ENCODE peak calls at places on chromosome 22, in four cellular contexts. F, B, U and L are unnamed samples.

GRCh38 chr22:29394931-29395581 is 6.7 kb upstream of the AP1B1 start:
- DNase-seq in B (peak; percentile 51), U (peak; percentile 36), F (peak; percentile 72), L (no peak)

GRCh38 chr22:39967103-39967829 is 7.1 kb downstream of the TMA7B start:
- DNase-seq in U (no peak), B (no peak), F (peak; percentile 45), L (no peak)

GRCh38 chr22:19325296-19325950 is 33.9 kb upstream of the CLTCL1 start:
- DNase-seq in U (no peak), B (no peak), F (peak; percentile 55), L (no peak)

GRCh38 chr22:46033256-46034200 is 56.6 kb upstream of the WNT7B start:
- DNase-seq in B (no peak), F (peak; percentile 72), U (no peak), L (no peak)

GRCh38 chr22:37351268-37351667 is 69.0 kb downstream of the CYTH4 start:
- DNase-seq in F (no peak), U (no peak), B (no peak), L (no peak)

GRCh38 chr22:17384612-17385345 is 15.5 kb downstream of the CECR2 start:
- DNase-seq in F (no peak), B (no peak), U (no peak), L (no peak)

GRCh38 chr22:36048911-36049677 is 20.5 kb upstream of the RBFOX2 start:
- DNase-seq in B (no peak), U (no peak), F (peak; percentile 77), L (no peak)

GRCh38 chr22:25054943-25055511 is 102.5 kb downstream of the KIAA1671 start:
- DNase-seq in B (no peak), U (no peak), F (no peak), L (no peak)

GRCh38 chr22:30047364-30047738 is 32.9 kb upstream of the HORMAD2 start:
- DNase-seq in F (peak; percentile 25), U (no peak), B (peak; percentile 10), L (no peak)

GRCh38 chr22:22130956-22131355 is 113.6 kb upstream of the VPREB1 start:
- DNase-seq in B (no peak), U (no peak), F (no peak), L (no peak)

GRCh38 chr22:46373838-46374662 is 38.5 kb downstream of the TRMU start:
- DNase-seq in F (no peak), B (no peak), U (no peak), L (peak; percentile 48)

GRCh38 chr22:24146190-24146616 is 35.1 kb upstream of the SUSD2 start:
- DNase-seq in F (peak; percentile 83), U (no peak), B (peak; percentile 41), L (no peak)

GRCh38 chr22:47072642-47072967 is 310.2 kb downstream of the TBC1D22A start:
- DNase-seq in F (no peak), U (no peak), B (no peak), L (no peak)

GRCh38 chr22:30288414-30289125 is 735 bp downstream of the CASTOR1 start:
- DNase-seq in U (no peak), F (no peak), B (no peak), L (no peak)

GRCh38 chr22:19182472-19183157 is 4.1 kb upstream of the SLC25A1 start:
- DNase-seq in B (peak; percentile 63), F (no peak), U (no peak), L (no peak)

GRCh38 chr22:46758867-46759290 is 3.6 kb upstream of the TBC1D22A start:
- DNase-seq in B (peak; percentile 20), F (peak; percentile 63), U (peak; percentile 61), L (no peak)

GRCh38 chr22:19865141-19865829 is 10.6 kb upstream of the GNB1L start:
- DNase-seq in B (no peak), F (no peak), U (no peak), L (no peak)

DNA sequence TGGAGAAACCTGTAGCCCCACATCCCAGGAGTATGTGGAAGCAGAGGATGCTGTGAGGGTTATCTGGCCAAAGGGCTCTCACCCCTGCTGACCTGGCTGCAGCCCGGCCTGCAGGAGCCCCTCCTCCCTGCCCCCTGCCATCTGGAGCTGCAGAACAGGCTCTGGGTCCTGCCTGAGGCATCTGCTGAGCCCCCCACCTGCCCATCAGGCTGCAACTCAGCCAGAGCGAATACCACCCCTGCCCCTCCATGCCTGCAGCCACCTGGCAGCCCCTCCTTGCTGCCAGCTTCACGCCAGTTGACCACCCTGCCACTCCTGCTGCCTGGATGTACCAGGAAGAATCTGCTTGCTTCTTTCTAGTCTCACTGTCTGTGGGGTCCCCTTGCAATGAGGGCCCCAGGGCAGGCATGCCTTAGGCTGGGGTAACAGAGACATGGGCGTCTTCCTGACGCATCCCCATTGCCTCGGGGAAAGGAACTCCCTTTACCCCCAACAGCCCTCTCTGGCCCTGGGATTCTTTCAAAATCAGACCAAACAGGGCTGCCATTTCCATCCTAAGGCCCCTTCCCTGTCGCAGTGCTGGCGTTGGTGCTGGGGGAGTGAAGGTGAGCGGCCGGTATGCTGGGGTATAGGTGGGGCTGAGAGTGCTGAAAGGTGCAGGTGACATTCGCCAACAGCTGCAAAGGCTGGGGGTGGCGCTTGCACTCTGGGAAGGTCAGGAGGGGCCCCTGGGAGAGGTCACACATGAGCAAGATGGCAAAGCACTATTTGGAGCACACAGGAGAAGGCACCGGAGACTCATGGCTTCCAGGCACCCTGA is 1334.6 kb downstream of the TBC1D22A start:
- DNase-seq in B (no peak), U (no peak), F (no peak), L (no peak)
- TF ChIP-seq CHD1 in B (no peak), U (no peak), F (no peak), L (no peak)

GRCh38 chr22:42108848-42109247 is 18.3 kb upstream of the NDUFA6 start:
- DNase-seq in F (no peak), U (no peak), B (no peak), L (no peak)
- TF ChIP-seq CHD1 in F (no peak), U (no peak), B (no peak), L (no peak)

GRCh38 chr22:44276041-44276440 is 36.7 kb downstream of the SHISAL1 start:
- DNase-seq in F (no peak), B (no peak), U (no peak), L (no peak)

GRCh38 chr22:44277404-44278135 is 35.2 kb downstream of the SHISAL1 start:
- DNase-seq in F (no peak), U (no peak), B (no peak), L (no peak)

GRCh38 chr22:44274918-44275665 is 37.7 kb downstream of the SHISAL1 start:
- DNase-seq in U (no peak), B (no peak), F (no peak), L (no peak)

GRCh38 chr22:44278234-44279058 is 34.3 kb downstream of the SHISAL1 start:
- DNase-seq in F (no peak), B (no peak), U (no peak), L (no peak)

DNA sequence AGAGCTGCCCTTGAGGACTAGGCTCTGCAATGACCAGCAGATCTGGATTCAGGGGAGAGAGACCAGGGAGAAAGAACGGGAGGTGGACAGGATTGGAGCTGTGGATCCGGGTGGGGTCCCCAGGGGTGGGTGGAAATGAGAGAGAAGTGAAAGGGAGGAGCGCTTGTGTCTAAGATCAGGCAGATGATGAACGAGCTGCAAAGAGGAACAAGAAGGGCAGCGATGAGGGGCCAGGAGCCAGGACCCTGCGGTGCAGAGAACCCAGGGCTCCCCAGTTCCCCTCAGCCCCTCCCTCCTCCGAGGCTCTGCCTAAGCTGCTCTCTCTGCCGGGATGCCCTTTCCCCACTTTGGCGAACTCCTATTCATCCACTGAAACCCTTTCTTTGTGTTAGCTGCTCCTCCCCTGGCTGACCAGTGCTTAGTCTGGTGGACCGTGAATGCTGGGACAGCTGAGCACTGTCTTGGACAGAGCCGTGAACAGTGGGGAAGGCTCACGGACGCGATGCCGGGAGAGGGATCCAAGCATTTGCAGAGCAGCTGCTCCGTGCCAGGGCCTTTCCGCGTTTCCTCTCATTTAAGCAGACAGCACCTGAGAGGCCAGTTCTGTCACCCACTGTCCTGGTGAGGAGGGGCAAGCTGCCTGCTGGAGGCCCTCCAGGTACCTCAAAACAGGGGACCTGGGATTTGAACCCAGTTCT is 35.9 kb downstream of the SHISAL1 start:
- DNase-seq in B (no peak), U (no peak), F (no peak), L (no peak)
- TF ChIP-seq CHD1 in B (no peak), U (no peak), F (no peak), L (no peak)

GRCh38 chr22:27111796-27112195 is 454.4 kb downstream of the MIAT start:
- DNase-seq in F (no peak), U (no peak), B (no peak), L (no peak)

GRCh38 chr22:27112273-27112672 is 454.9 kb downstream of the MIAT start:
- DNase-seq in F (no peak), U (no peak), B (no peak), L (no peak)

GRCh38 chr22:27115410-27115809 is 458.0 kb downstream of the MIAT start:
- DNase-seq in B (no peak), F (no peak), U (no peak), L (no peak)

GRCh38 chr22:27114186-27114585 is 456.8 kb downstream of the MIAT start:
- DNase-seq in U (no peak), B (no peak), F (no peak), L (no peak)

DNA sequence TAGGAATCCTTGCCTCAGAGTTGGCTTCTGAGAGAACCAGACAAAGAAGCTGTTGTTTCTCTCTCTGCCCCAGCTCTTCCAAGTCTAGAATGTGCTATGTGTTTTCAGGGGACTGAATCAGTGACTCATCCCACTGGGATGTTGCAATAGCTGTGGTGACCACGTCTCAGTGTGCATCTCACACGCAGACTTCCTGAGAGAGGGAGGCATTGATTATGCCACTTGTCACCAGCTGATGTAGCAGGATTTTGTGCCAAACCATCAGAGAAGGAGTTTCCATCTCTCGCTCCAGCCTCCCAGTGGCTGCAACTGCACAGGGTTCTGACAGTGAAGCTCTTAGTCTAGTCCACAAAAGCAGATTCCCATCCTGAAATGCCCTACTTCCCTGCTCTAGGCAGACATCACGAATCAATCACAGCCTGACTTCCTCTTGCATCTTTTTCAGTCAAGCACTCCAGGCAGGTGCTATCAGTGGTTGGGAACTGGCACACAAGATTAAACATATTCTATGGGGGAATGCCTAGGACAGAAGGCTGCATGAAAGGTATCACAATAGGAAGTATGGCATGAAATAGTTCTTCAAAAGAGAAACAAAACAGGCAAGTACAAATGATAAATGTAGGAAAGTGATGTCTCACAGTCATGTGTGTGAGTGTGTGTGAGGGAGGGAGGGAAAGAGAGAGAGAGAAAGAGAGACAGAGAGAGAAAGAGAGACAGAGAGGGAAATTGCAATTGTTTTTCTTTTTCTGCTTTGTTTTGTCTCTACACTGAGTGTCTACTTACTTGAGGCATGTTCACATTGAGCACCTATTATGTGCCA is 456.0 kb downstream of the MIAT start:
- DNase-seq in B (no peak), F (peak; percentile 97), U (no peak), L (no peak)
- TF ChIP-seq CHD1 in B (no peak), F (no peak), U (no peak), L (no peak)

GRCh38 chr22:49951986-49952896 is 8.3 kb upstream of the PIM3 start:
- DNase-seq in F (peak; percentile 81), B (no peak), U (no peak), L (no peak)
- TF ChIP-seq CHD1 in F (no peak), B (no peak), U (no peak), L (no peak)

DNA sequence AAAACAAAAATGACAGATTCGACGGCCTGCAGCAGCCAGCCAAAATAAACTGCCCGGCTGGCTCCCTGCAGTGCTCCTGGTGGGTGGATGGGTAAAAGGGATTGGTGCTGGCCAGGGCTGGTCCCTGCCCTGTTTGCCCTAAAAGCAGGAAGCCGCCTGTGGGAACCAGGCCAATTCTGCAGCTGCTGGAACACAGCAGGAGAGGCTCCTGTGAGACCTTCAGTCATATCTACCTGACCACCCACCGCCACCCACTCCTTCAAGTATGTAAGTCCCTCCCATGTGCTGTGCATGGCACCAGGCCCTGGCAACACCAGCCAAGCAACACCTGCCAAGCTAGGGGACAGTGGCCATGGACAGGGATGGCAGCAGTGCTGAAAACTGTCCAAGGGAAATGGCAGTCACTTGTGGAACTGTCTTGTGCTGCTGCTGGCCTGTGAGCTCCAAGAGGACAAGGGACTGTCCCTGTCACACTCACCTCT is 48.7 kb upstream of the ARFGAP3 start:
- DNase-seq in U (no peak), F (no peak), B (no peak), L (no peak)
- TF ChIP-seq CHD1 in U (no peak), F (no peak), B (no peak), L (no peak)